ENCODE peak calls at places on chromosome 2, in four cellular contexts. S is mesendoderm, M is H1, H is H9. G is an unnamed sample.
A peak's percentile ranks its signal among the peaks of the same experiment; 100 is the strongest.

GRCh38 chr2:129717560-129718128 is 261.8 kb upstream of the RAB6C start:
- DNase-seq in H (no peak), S (peak; percentile 42), M (no peak), G (no peak)

GRCh38 chr2:10775831-10776230 is 36.8 kb downstream of the PDIA6 start:
- DNase-seq in M (no peak), S (no peak), H (no peak), G (no peak)

GRCh38 chr2:111049792-111050640 is 70.7 kb upstream of the BCL2L11 start:
- DNase-seq in H (no peak), M (no peak), S (no peak), G (no peak)

GRCh38 chr2:67516358-67516757 is 119.2 kb downstream of the ETAA1 start:
- DNase-seq in H (no peak), M (no peak), S (no peak), G (no peak)

GRCh38 chr2:72886505-72887031 is 640 bp upstream of the SPR start:
- DNase-seq in H (no peak), S (no peak), M (no peak), G (no peak)

GRCh38 chr2:85468096-85468703 is 49.7 kb downstream of the SH2D6 start:
- DNase-seq in M (no peak), S (no peak), H (no peak), G (no peak)

GRCh38 chr2:1607971-1608688 is 136.2 kb downstream of the PXDN start:
- DNase-seq in S (no peak), H (no peak), M (no peak), G (peak; percentile 71)

GRCh38 chr2:160415991-160416390 is 77.6 kb downstream of the RBMS1 start:
- DNase-seq in M (no peak), H (no peak), S (no peak), G (peak; percentile 86)

GRCh38 chr2:18514838-18515461 is 45.5 kb downstream of the RDH14 start:
- DNase-seq in M (no peak), H (no peak), S (no peak), G (no peak)

GRCh38 chr2:110980613-110981062 is 140.1 kb upstream of the BCL2L11 start:
- DNase-seq in M (no peak), H (peak; percentile 35), S (no peak), G (no peak)

GRCh38 chr2:221104391-221104811 is 467.7 kb downstream of the EPHA4 start:
- DNase-seq in S (peak; percentile 33), M (no peak), H (peak; percentile 68), G (peak; percentile 64)

GRCh38 chr2:3620834-3621233 is 25.9 kb downstream of the COLEC11 start:
- DNase-seq in M (no peak), H (no peak), S (no peak), G (peak; percentile 24)

GRCh38 chr2:126707191-126707590 is 51.2 kb downstream of the GYPC start:
- DNase-seq in M (no peak), H (no peak), S (no peak), G (no peak)

GRCh38 chr2:10931710-10932255 is 20.0 kb downstream of the KCNF1 start:
- DNase-seq in S (no peak), H (no peak), M (no peak), G (peak; percentile 92)

GRCh38 chr2:191246820-191247380 is 1.7 kb downstream of the MYO1B start:
- DNase-seq in S (peak; percentile 67), M (no peak), H (no peak), G (no peak)

GRCh38 chr2:74648009-74648443 is at the start of gene M1AP:
- DNase-seq in S (peak; percentile 71), H (peak; percentile 81), M (peak; percentile 27), G (no peak)

GRCh38 chr2:232490221-232491138 is 2.8 kb upstream of the ECEL1 start:
- DNase-seq in H (peak; percentile 22), S (no peak), M (no peak), G (no peak)

GRCh38 chr2:217142649-217143266 is 282.9 kb upstream of the TNP1 start:
- DNase-seq in S (peak; percentile 58), H (peak; percentile 51), M (peak; percentile 10), G (no peak)

GRCh38 chr2:190514676-190515075 is 19.8 kb downstream of the NEMP2 start:
- DNase-seq in S (no peak), M (no peak), H (no peak), G (peak; percentile 15)

GRCh38 chr2:240672076-240672700 is 10.5 kb downstream of the AQP12B start:
- DNase-seq in M (no peak), S (no peak), H (peak; percentile 38), G (no peak)

GRCh38 chr2:172921538-172922236 is 154.0 kb upstream of the MAP3K20 start:
- DNase-seq in S (peak; percentile 52), M (no peak), H (no peak), G (peak; percentile 78)

GRCh38 chr2:120825370-120826259 is 89.9 kb downstream of the GLI2 start:
- DNase-seq in H (no peak), S (peak; percentile 67), M (no peak), G (peak; percentile 90)

GRCh38 chr2:73252238-73253027 is 18.3 kb downstream of the CCT7 start:
- DNase-seq in M (no peak), H (no peak), S (no peak), G (no peak)

GRCh38 chr2:7766302-7766701 is 849.1 kb downstream of the RNF144A start:
- DNase-seq in S (no peak), M (no peak), H (no peak), G (no peak)

GRCh38 chr2:206250041-206250897 is 24.2 kb upstream of the ZDBF2 start:
- DNase-seq in H (peak; percentile 71), M (no peak), S (peak; percentile 82), G (peak; percentile 4)

GRCh38 chr2:159497256-159497655 is 119.1 kb downstream of the BAZ2B start:
- DNase-seq in H (no peak), M (no peak), S (peak; percentile 54), G (peak; percentile 95)

GRCh38 chr2:177332041-177332991 is 60.3 kb upstream of the AGPS start:
- DNase-seq in H (no peak), M (no peak), S (peak; percentile 87), G (peak; percentile 83)

GRCh38 chr2:215685218-215685962 is 249.5 kb upstream of the FN1 start:
- DNase-seq in M (no peak), H (no peak), S (no peak), G (no peak)

GRCh38 chr2:70691497-70691896 is 76.5 kb downstream of the ADD2 start:
- DNase-seq in H (peak; percentile 9), M (no peak), S (no peak), G (no peak)

GRCh38 chr2:37610638-37611289 is 60.7 kb downstream of the CDC42EP3 start:
- DNase-seq in M (no peak), S (no peak), H (no peak), G (no peak)

GRCh38 chr2:233799087-233799665 is 21.0 kb downstream of the MROH2A start:
- DNase-seq in S (peak; percentile 3), M (no peak), H (no peak), G (no peak)

GRCh38 chr2:201618744-201619654 is 24.3 kb downstream of the TMEM237 start:
- DNase-seq in H (peak; percentile 56), S (no peak), M (no peak), G (peak; percentile 50)

GRCh38 chr2:59993721-59994120 is 559.7 kb downstream of the BCL11A start:
- DNase-seq in H (no peak), S (no peak), M (no peak), G (no peak)

GRCh38 chr2:152407204-152407721 is 72.3 kb downstream of the FMNL2 start:
- DNase-seq in S (peak; percentile 86), H (peak; percentile 63), M (no peak), G (peak; percentile 54)

GRCh38 chr2:201448067-201448466 is 3.2 kb downstream of the TRAK2 start:
- DNase-seq in S (no peak), H (no peak), M (no peak), G (no peak)

DNA sequence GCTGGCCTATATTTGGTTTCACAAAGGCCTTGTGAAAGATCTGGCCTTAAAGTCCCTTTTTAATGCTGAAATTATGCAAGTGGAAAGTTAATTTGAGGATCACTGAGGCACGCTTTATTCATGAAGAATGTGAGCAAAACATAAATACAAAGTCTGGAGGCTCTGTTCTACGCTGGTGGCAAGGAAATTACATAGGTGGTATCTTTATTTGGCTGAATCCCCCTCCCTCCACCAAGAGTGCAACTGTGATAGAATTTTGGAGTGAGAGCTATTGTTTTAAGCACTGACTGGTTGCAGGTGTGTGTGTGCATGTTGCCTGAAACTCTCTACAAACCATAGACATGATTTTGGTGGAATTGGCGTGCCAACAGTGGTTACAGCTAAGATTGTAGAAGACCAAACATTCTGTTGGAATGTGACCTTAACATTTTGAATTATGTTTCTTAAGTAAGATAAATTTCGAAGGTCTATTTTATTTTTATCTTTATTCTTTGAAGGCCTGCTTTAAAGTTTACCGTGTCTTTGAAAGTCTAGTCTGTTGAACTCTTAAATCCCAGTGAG is 114.3 kb downstream of the SPTBN1 start:
- DNase-seq in S (no peak), M (no peak), H (no peak), G (no peak)
- H3K56ac ChIP-seq in S (no peak overlapping the region), M (no peak overlapping the region), H (no peak overlapping the region), G (peak overlapping the region; percentile 33)

DNA sequence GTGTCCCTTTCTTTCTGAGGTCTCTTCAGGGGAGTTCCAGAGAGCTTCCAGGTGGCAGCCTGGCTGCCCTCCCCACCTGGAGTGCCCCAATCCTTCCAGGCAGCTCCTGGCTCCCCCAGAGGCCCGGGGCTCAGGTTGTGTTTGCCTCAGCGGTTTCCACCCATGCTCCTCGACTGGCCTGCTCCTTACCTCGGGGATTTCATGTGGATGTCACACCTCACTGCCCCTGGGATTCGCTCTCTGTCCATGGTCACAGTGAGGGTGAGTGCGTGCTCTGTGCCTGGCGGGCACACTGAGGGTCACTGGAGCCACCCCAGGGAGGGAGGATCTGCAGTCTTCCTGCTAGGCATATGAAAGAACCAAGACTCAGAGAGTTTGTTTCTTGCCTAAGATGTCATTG is 2.1 kb upstream of the TOGARAM2 start:
- DNase-seq in M (no peak), S (no peak), H (no peak), G (no peak)
- H3K56ac ChIP-seq in M (no peak overlapping the region), S (no peak overlapping the region), H (no peak overlapping the region), G (no peak overlapping the region)

DNA sequence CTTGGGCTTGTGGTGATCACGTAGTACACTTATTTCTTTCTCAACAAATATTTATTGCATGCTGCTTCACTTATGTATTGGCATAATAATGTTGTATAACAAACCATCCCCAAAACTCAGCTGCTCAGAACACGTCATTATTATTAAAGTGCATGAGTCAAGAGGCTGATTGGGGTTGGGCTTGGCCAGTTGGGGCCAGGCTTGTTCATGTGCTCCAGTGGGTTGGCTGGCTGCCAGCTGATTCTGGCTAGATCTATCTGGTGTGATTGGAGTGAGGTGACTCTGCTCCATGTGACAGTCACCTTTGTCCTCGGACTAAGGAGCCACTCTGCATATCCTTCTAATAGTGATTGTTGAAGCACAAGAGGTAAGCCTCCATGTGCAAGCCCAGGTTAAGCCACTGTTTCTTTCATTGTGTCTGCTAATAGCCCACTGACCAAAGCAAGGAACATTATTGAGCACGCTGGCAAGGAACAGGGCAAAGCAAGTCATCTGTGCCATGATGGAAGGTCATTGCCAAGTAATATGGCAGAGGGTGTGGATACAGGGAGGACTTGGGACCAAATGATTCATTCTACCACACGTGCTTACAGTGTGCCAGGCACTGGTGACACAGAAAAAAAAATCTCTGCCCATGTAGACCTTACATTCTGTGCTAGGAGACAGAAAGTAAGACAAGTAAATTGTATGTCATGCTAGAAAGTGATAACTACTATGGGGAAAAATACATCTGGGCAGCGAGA is 63.3 kb upstream of the TMEM182 start:
- DNase-seq in M (no peak), S (no peak), H (no peak), G (no peak)
- H3K56ac ChIP-seq in M (no peak overlapping the region), S (no peak overlapping the region), H (no peak overlapping the region), G (no peak overlapping the region)

DNA sequence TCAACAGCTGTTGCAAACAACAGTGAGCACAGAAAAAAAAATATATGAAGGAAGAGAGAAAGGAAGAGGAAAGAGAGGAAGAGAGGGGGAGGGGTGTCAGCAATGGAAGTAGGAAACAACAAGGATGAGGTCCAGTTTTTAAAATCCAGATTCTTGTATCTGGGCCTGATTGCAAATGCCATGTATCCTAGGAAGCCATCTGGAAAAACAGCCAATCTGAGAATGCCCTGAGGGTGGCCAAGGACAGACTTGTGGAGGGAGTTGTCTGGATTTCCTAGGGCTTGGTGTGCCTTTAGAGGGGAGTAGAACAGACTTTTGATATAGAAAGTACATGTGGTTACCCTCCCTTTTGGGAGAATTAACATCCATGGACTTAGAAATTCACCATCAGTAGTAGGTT is 47.1 kb downstream of the PRKCE start:
- DNase-seq in H (no peak), M (no peak), S (no peak), G (no peak)
- H3K56ac ChIP-seq in H (no peak overlapping the region), M (no peak overlapping the region), S (no peak overlapping the region), G (no peak overlapping the region)

G was measured in IMR-90.